ENCODE peak calls at places on chromosomes 6 and 20, in six cellular contexts. G is T-helper 2 cell; Y is activated T-helper 1 cell treated with anti-CD3 and anti-CD28 coated beads, Interleukin-2, amount 50 U/mL, for 16 hours; E is NCI-H2081; J is ACHN; W is B cell. N is an unnamed sample.

GRCh38 chr6:122838060-122838780 is 49.2 kb downstream of the SMPDL3A start:
- DNase-seq in G (no peak), Y (no peak), E (peak; percentile 4), J (peak; percentile 32), W (no peak), N (no peak)

GRCh38 chr6:73394577-73395354 is at the start of gene DDX43:
- DNase-seq in G (no peak), Y (no peak), E (peak; percentile 94), J (no peak), W (peak; percentile 55), N (no peak)

GRCh38 chr20:5095931-5096330 is 23.8 kb downstream of the PCNA start:
- DNase-seq in G (no peak), Y (no peak), E (no peak), J (no peak), W (no peak), N (no peak)

GRCh38 chr6:146865756-146866266 is 267.0 kb downstream of the ADGB start:
- DNase-seq in G (no peak), Y (no peak), E (no peak), J (no peak), W (no peak), N (no peak)

GRCh38 chr20:63691711-63692435 is 4.6 kb upstream of the TNFRSF6B start:
- DNase-seq in G (no peak), Y (no peak), E (no peak), J (no peak), W (no peak), N (no peak)

GRCh38 chr20:37396520-37397075 is 50.7 kb downstream of the SRC start:
- DNase-seq in G (no peak), Y (no peak), E (no peak), J (no peak), W (no peak), N (no peak)

GRCh38 chr6:72553531-72554202 is 68.2 kb upstream of the KCNQ5 start:
- DNase-seq in G (no peak), Y (no peak), E (peak; percentile 48), J (peak; percentile 15), W (no peak), N (no peak)

GRCh38 chr6:148577687-148578488 is 168.9 kb upstream of the UST start:
- DNase-seq in G (peak; percentile 8), Y (no peak), E (peak; percentile 60), J (peak; percentile 76), W (peak; percentile 67), N (peak; percentile 78)

GRCh38 chr6:44697333-44697732 is 309.8 kb downstream of the CDC5L start:
- DNase-seq in G (no peak), Y (no peak), E (no peak), J (no peak), W (no peak), N (no peak)

GRCh38 chr6:44594471-44594870 is 207.0 kb downstream of the CDC5L start:
- DNase-seq in G (no peak), Y (no peak), E (no peak), J (no peak), W (no peak), N (no peak)

GRCh38 chr20:35307666-35308653 is 15.7 kb upstream of the FAM83C start:
- DNase-seq in G (no peak), Y (no peak), E (peak; percentile 79), J (peak; percentile 88), W (no peak), N (peak; percentile 69)

GRCh38 chr6:21438237-21438985 is 155.1 kb upstream of the SOX4 start:
- DNase-seq in G (no peak), Y (no peak), E (no peak), J (no peak), W (peak; percentile 18), N (no peak)

GRCh38 chr6:37033255-37033654 is 27.8 kb downstream of the FGD2 start:
- DNase-seq in G (no peak), Y (no peak), E (no peak), J (no peak), W (no peak), N (no peak)

GRCh38 chr6:113671440-113671839 is 185.7 kb upstream of the MARCKS start:
- DNase-seq in G (no peak), Y (no peak), E (no peak), J (no peak), W (no peak), N (peak; percentile 25)

GRCh38 chr20:4006640-4007039 is 8.7 kb downstream of the RNF24 start:
- DNase-seq in G (no peak), Y (no peak), E (no peak), J (no peak), W (no peak), N (peak; percentile 66)

GRCh38 chr6:127952831-127953230 is 52.0 kb upstream of the THEMIS start:
- DNase-seq in G (no peak), Y (no peak), E (no peak), J (no peak), W (no peak), N (no peak)

GRCh38 chr6:158008894-158009891 is 27.5 kb downstream of the SYNJ2 start:
- DNase-seq in G (no peak), Y (no peak), E (peak; percentile 77), J (no peak), W (no peak), N (peak; percentile 90)

GRCh38 chr6:54491431-54491830 is 183.2 kb downstream of the TINAG start:
- DNase-seq in G (no peak), Y (no peak), E (no peak), J (no peak), W (no peak), N (no peak)

GRCh38 chr6:108589244-108589730 is 28.6 kb downstream of the FOXO3 start:
- DNase-seq in G (no peak), Y (no peak), E (no peak), J (peak; percentile 79), W (no peak), N (peak; percentile 79)

GRCh38 chr20:6123650-6124014 is 802 bp upstream of the FERMT1 start:
- DNase-seq in G (no peak), Y (no peak), E (no peak), J (no peak), W (no peak), N (no peak)

GRCh38 chr6:169215201-169215661 is 38.4 kb downstream of the THBS2 start:
- DNase-seq in G (no peak), Y (no peak), E (no peak), J (no peak), W (no peak), N (peak; percentile 29)